ENCODE peak calls at places on chromosomes 13 and 19, in seven cellular contexts. G is heart left ventricle, V is fibroblast of mammary gland, I is cardiac fibroblast, W is Calu3, F is AG04449, H is GM12864. J is an unnamed sample.

GRCh38 chr19:38685666-38686529 is 38.4 kb downstream of the ACTN4 start:
- DNase-seq in G (no peak), V (peak), I (peak), W (peak), F (no peak), H (no peak), J (no peak)

GRCh38 chr19:13849277-13849676 is 27.7 kb upstream of the NANOS3 start:
- DNase-seq in G (peak), V (no peak), I (no peak), W (no peak), F (no peak), H (no peak), J (no peak)

GRCh38 chr13:45490068-45490467 is 25.3 kb downstream of the COG3 start:
- DNase-seq in G (no peak), V (no peak), I (no peak), W (peak), F (no peak), H (no peak), J (no peak)

GRCh38 chr13:30766234-30766633 is 30.9 kb downstream of the ALOX5AP start:
- DNase-seq in G (no peak), V (no peak), I (no peak), W (no peak), F (no peak), H (no peak), J (no peak)

GRCh38 chr19:55289117-55289796 is 5.5 kb downstream of the BRSK1 start:
- DNase-seq in G (no peak), V (peak), I (peak), W (no peak), F (no peak), H (no peak), J (no peak)

GRCh38 chr19:35114656-35115537 is 726 bp upstream of the FXYD3 start:
- DNase-seq in G (no peak), V (peak), I (peak), W (peak), F (no peak), H (no peak), J (peak)

GRCh38 chr13:99280166-99280565 is 22.0 kb upstream of the GPR18 start:
- DNase-seq in G (no peak), V (peak), I (peak), W (no peak), F (peak), H (no peak), J (no peak)

GRCh38 chr13:51541037-51541436 is 43.2 kb upstream of the WDFY2 start:
- DNase-seq in G (no peak), V (no peak), I (no peak), W (no peak), F (no peak), H (no peak), J (no peak)

GRCh38 chr13:43377149-43377548 is 353.8 kb downstream of the DNAJC15 start:
- DNase-seq in G (no peak), V (peak), I (peak), W (no peak), F (no peak), H (no peak), J (no peak)

GRCh38 chr13:37198629-37199028 is 93.2 kb upstream of the CSNK1A1L start:
- DNase-seq in G (no peak), V (no peak), I (no peak), W (no peak), F (no peak), H (no peak), J (no peak)

GRCh38 chr19:42872608-42873007 is 6.9 kb downstream of the PSG1 start:
- DNase-seq in G (no peak), V (peak), I (no peak), W (no peak), F (no peak), H (no peak), J (no peak)
- TF ChIP-seq CTCF in G (no peak), V (peak), I (no peak), W (no peak), F (no peak), H (no peak), J (no peak)

GRCh38 chr13:78604782-78605611 is 1.6 kb upstream of the POU4F1 start:
- DNase-seq in G (no peak), V (peak), I (no peak), W (no peak), F (no peak), H (no peak), J (no peak)
- TF ChIP-seq CTCF in G (no peak), V (no peak), I (no peak), W (no peak), F (no peak), H (no peak), J (no peak)

GRCh38 chr19:36489920-36490415 is 607 bp upstream of the ZNF566 start:
- DNase-seq in G (peak), V (peak), I (peak), W (peak), F (no peak), H (peak), J (peak)

GRCh38 chr19:36488118-36488815 is 1.1 kb downstream of the ZNF566 start:
- DNase-seq in G (no peak), V (no peak), I (no peak), W (no peak), F (no peak), H (no peak), J (no peak)

GRCh38 chr19:36489139-36489919 is at the start of gene ZNF566:
- DNase-seq in G (peak), V (peak), I (peak), W (peak), F (peak), H (peak), J (peak)

GRCh38 chr19:36483653-36484052 is 5.7 kb downstream of the ZNF566 start:
- DNase-seq in G (no peak), V (no peak), I (no peak), W (no peak), F (no peak), H (no peak), J (no peak)

DNA sequence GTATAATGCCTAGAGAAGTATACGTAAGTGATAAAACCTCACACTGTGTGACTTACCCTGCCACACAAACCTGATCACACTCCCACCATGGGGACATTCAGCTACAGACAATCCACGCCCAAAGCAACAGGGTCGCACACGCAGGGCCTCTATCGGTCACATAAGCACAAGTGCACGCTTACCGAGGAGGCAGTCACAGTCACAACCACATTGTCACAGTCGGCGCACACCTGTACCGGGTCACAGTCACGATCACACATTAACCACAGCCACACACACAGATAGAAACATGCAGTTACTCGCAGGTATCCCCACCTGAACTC is 584 bp downstream of the ZNF566 start:
- DNase-seq in G (no peak), V (peak), I (peak), W (peak), F (no peak), H (peak), J (no peak)
- TF ChIP-seq CTCF in G (no peak), V (no peak), I (no peak), W (no peak), F (no peak), H (peak), J (no peak)

DNA sequence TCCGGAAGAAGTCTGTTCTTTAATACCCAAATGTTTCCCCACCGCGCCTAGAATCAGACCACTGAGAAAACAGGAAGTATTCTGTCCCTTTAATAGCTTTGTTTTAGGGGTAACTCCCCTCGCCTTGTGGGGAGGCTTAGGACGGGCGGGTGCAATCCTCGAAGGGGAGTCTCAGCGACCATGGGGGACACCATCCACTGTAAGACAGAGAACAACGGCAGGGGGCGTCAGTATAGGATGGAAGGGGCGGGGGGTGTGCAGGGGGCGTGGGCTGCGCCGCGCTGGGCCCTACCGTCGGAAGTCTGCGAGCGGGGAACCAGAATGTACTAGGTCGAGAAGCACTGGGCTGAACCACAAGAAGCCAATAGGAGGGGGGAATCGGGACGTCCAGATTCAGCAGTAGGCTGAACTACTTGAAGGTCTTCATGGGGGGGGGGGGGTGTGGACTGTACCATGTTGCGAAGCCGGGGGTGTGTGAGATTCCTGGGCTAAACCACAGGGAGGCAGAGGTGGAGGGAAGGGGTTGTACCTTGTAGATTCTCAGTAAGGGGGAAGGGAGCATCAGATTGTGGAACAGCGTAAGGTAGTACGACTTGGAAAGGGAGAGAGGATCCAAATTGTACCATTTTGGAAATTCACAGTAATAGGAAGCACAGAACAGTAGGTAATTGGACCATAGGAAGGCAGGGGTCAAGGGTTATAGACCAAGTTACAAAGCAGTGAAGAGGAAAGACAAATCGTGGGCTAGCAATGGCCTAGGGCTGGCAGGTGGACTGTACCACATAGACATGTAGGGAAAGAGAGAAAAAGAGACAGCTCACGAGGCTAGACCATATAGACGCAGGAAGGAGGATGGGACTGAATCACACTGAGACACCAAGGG is 1.0 kb upstream of the DBP start:
- DNase-seq in G (peak), V (peak), I (peak), W (peak), F (peak), H (peak), J (peak)
- TF ChIP-seq CTCF in G (no peak), V (no peak), I (no peak), W (no peak), F (peak), H (no peak), J (no peak)

GRCh38 chr13:72808917-72809500 is 27.1 kb downstream of the PIBF1 start:
- DNase-seq in G (no peak), V (peak), I (peak), W (no peak), F (no peak), H (no peak), J (peak)
- TF ChIP-seq CTCF in G (peak), V (peak), I (peak), W (no peak), F (no peak), H (no peak), J (peak)

DNA sequence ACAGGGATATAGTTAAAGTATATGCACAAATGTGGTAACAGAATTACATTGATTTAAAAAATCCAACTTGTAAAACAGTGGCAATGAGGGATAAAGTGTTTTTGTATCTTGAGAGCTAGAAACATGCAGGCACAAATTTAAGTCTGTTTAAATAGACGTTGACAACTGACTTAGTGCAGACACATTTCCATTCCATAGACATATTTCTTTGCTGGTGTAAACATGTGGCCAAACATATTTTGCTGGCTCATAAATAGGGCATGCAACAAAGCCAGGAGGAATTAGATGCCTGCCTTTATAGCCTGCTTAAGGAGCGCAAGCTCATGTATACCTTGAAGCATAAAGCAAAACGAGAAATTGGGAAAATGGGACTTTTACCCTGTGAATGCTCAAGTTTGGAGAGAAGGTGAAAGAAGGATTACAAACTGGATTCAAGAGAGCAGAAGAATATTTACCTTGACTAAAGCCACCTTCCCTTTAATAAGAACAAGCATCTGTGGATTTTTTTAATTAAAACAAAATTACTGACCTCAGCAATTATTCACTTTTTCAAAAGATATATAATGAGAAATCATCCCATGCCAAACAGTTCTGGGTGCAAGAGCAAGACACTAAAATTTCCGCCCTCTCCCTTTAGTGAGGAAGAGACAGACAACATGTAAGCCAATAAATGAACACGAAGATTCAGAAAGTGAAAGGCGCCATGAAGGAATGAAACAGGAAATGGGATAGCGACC is 71.0 kb downstream of the DCT start:
- DNase-seq in G (no peak), V (no peak), I (no peak), W (no peak), F (no peak), H (no peak), J (no peak)
- TF ChIP-seq CTCF in G (no peak), V (no peak), I (no peak), W (no peak), F (no peak), H (no peak), J (no peak)

GRCh38 chr19:2610637-2611482 is 91.6 kb downstream of the GNG7 start:
- DNase-seq in G (peak), V (peak), I (peak), W (peak), F (peak), H (peak), J (peak)
- TF ChIP-seq CTCF in G (peak), V (peak), I (peak), W (peak), F (peak), H (peak), J (peak)

GRCh38 chr13:87324558-87324957 is 346.6 kb upstream of the SLITRK5 start:
- DNase-seq in G (no peak), V (no peak), I (no peak), W (no peak), F (no peak), H (no peak), J (no peak)

DNA sequence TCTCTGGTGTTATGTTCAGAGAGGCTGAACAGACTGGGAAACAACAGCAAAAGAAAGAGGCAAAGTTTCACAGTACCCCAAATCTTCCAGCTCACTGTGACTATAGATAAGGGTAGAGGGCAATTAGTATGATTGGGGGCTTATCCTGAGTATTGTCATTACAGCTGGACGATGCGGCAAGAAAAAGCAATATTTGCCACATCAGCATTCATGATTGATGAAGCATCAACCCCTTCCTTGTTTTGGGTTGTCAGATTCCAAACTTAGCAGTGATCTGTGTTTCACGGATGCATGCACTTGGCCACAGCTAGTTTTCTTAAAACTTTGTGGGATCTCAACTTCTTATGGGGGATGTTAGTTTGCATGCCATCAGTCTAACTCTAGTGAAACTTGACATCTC is 348.8 kb upstream of the SLITRK5 start:
- DNase-seq in G (no peak), V (no peak), I (no peak), W (no peak), F (no peak), H (no peak), J (no peak)
- TF ChIP-seq CTCF in G (no peak), V (no peak), I (no peak), W (no peak), F (no peak), H (no peak), J (no peak)